ENCODE peak calls at places on chromosomes 4 and X, in four cellular contexts. N, V, X and O are unnamed samples.

GRCh38 chr4:123939621-123940020 is 543.0 kb downstream of the SPRY1 start:
- DNase-seq in N (peak; percentile 68), X (no peak), V (no peak), O (peak; percentile 91)

GRCh38 chrX:147803948-147804347 is 107.8 kb upstream of the FMR1 start:
- DNase-seq in N (no peak), X (peak; percentile 0), V (no peak), O (no peak)

GRCh38 chr4:38815879-38816782 is 11.5 kb upstream of the TLR1 start:
- DNase-seq in V (no peak), X (no peak), N (no peak), O (peak; percentile 35)

GRCh38 chr4:5165419-5166369 is 114.4 kb downstream of the STK32B start:
- DNase-seq in N (no peak), X (no peak), V (no peak), O (peak; percentile 80)

GRCh38 chr4:109562457-109563237 is 2.6 kb downstream of the MCUB start:
- DNase-seq in N (no peak), V (no peak), X (no peak), O (no peak)

GRCh38 chr4:31667701-31668100 is 947.5 kb downstream of the PCDH7 start:
- DNase-seq in X (no peak), N (no peak), V (no peak), O (peak; percentile 41)

GRCh38 chr4:184165291-184165690 is 52.4 kb downstream of the ENPP6 start:
- DNase-seq in N (no peak), X (no peak), V (no peak), O (peak; percentile 37)

GRCh38 chr4:28772066-28772465 is 1911.4 kb downstream of the STIM2 start:
- DNase-seq in N (peak; percentile 1), X (no peak), V (no peak), O (peak; percentile 62)

GRCh38 chrX:68500105-68500504 is 1.3 kb downstream of the YIPF6 start:
- DNase-seq in X (no peak), N (no peak), V (no peak), O (no peak)

GRCh38 chrX:7926501-7926900 is 712 bp downstream of the PNPLA4 start:
- DNase-seq in N (no peak), X (no peak), V (no peak), O (peak; percentile 36)

GRCh38 chr4:13645075-13645474 is 17.6 kb upstream of the BOD1L1 start:
- DNase-seq in N (no peak), V (no peak), X (no peak), O (no peak)

GRCh38 chr4:82123934-82124333 is 249.9 kb downstream of the HNRNPD start:
- DNase-seq in N (no peak), V (no peak), X (no peak), O (no peak)

GRCh38 chr4:663438-664428 is 10.3 kb downstream of the ATP5ME start:
- DNase-seq in X (no peak), N (no peak), V (no peak), O (no peak)

GRCh38 chr4:140049924-140050681 is 103.9 kb downstream of the MAML3 start:
- DNase-seq in V (peak; percentile 26), X (peak; percentile 53), N (no peak), O (peak; percentile 51)

GRCh38 chr4:173046818-173047217 is 121.8 kb upstream of the GALNT7 start:
- DNase-seq in N (peak; percentile 18), X (no peak), V (no peak), O (no peak)

GRCh38 chrX:53184836-53185235 is 40.2 kb downstream of the KDM5C start:
- DNase-seq in X (no peak), N (peak; percentile 54), V (no peak), O (peak; percentile 76)

GRCh38 chr4:179624768-179625181 is 2182.5 kb upstream of the AGA start:
- DNase-seq in X (no peak), V (no peak), N (peak; percentile 7), O (peak; percentile 90)

GRCh38 chr4:77308843-77309242 is 151.8 kb downstream of the CCNG2 start:
- DNase-seq in X (peak; percentile 21), N (peak; percentile 18), V (no peak), O (peak; percentile 16)

GRCh38 chr4:10659251-10659650 is 25.3 kb downstream of the CLNK start:
- DNase-seq in N (no peak), V (no peak), X (no peak), O (no peak)

GRCh38 chrX:10457092-10457491 is 163.3 kb downstream of the MID1 start:
- DNase-seq in X (no peak), N (peak; percentile 64), V (no peak), O (peak; percentile 31)

GRCh38 chrX:119682019-119682989 is 10.7 kb downstream of the SEPTIN6 start:
- DNase-seq in X (no peak), N (no peak), V (no peak), O (no peak)

GRCh38 chr4:38316045-38316444 is 348.0 kb upstream of the KLF3 start:
- DNase-seq in X (no peak), V (no peak), N (no peak), O (no peak)